ENCODE peak calls at places on chromosomes 6 and 20, in six cellular contexts. One of them, this sample, is unnamed. For H3K36me3, the result is how much of the 10 kb centered on the place peaks cover.

GRCh38 chr20:57838670-57839142 is 128.9 kb upstream of the PMEPA1 start:
- DNase-seq in CD4-positive, CD25-positive, alpha-beta regulatory T cell: no peak
- DNase-seq in esophagus squamous epithelium: no peak
- DNase-seq in BJ: no peak
- DNase-seq in MM.1S: no peak
- DNase-seq in GM23338: no peak
- DNase-seq in this sample: no peak

GRCh38 chr20:50110141-50111047 is 2.6 kb downstream of the UBE2V1 start:
- DNase-seq in CD4-positive, CD25-positive, alpha-beta regulatory T cell: peak
- DNase-seq in esophagus squamous epithelium: no peak
- DNase-seq in BJ: peak
- DNase-seq in MM.1S: peak
- DNase-seq in GM23338: no peak
- DNase-seq in this sample: no peak

GRCh38 chr6:158160932-158161539 is 7.0 kb downstream of the SERAC1 start:
- DNase-seq in CD4-positive, CD25-positive, alpha-beta regulatory T cell: no peak
- DNase-seq in esophagus squamous epithelium: no peak
- DNase-seq in BJ: no peak
- DNase-seq in MM.1S: no peak
- DNase-seq in GM23338: no peak
- DNase-seq in this sample: no peak

GRCh38 chr6:121849477-121849876 is 414.0 kb downstream of the GJA1 start:
- DNase-seq in CD4-positive, CD25-positive, alpha-beta regulatory T cell: no peak
- DNase-seq in esophagus squamous epithelium: no peak
- DNase-seq in BJ: no peak
- DNase-seq in MM.1S: peak
- DNase-seq in GM23338: peak
- DNase-seq in this sample: peak

GRCh38 chr20:58450259-58450658 is 61.2 kb downstream of the VAPB start:
- DNase-seq in CD4-positive, CD25-positive, alpha-beta regulatory T cell: no peak
- DNase-seq in esophagus squamous epithelium: no peak
- DNase-seq in BJ: peak
- DNase-seq in MM.1S: no peak
- DNase-seq in GM23338: no peak
- DNase-seq in this sample: no peak

GRCh38 chr6:42241915-42242314 is 24.3 kb upstream of the MRPS10 start:
- DNase-seq in CD4-positive, CD25-positive, alpha-beta regulatory T cell: no peak
- DNase-seq in esophagus squamous epithelium: no peak
- DNase-seq in BJ: no peak
- DNase-seq in MM.1S: no peak
- DNase-seq in GM23338: peak
- DNase-seq in this sample: no peak

GRCh38 chr6:75233097-75233615 is 10.4 kb downstream of the COX7A2 start:
- DNase-seq in CD4-positive, CD25-positive, alpha-beta regulatory T cell: no peak
- DNase-seq in esophagus squamous epithelium: no peak
- DNase-seq in BJ: no peak
- DNase-seq in MM.1S: no peak
- DNase-seq in GM23338: peak
- DNase-seq in this sample: no peak

GRCh38 chr6:132887204-132887603 is 72.8 kb downstream of the RPS12 start:
- DNase-seq in CD4-positive, CD25-positive, alpha-beta regulatory T cell: no peak
- DNase-seq in esophagus squamous epithelium: no peak
- DNase-seq in BJ: no peak
- DNase-seq in MM.1S: no peak
- DNase-seq in GM23338: no peak
- DNase-seq in this sample: no peak

GRCh38 chr6:4055420-4056041 is 23.4 kb downstream of the FAM217A start:
- DNase-seq in CD4-positive, CD25-positive, alpha-beta regulatory T cell: no peak
- DNase-seq in esophagus squamous epithelium: no peak
- DNase-seq in BJ: peak
- DNase-seq in MM.1S: peak
- DNase-seq in GM23338: no peak
- DNase-seq in this sample: peak
- H3K36me3 ChIP-seq in CD4-positive, CD25-positive, alpha-beta regulatory T cell: half or more
- H3K36me3 ChIP-seq in esophagus squamous epithelium: under half
- H3K36me3 ChIP-seq in BJ: under half
- H3K36me3 ChIP-seq in MM.1S: under half
- H3K36me3 ChIP-seq in GM23338: half or more
- H3K36me3 ChIP-seq in this sample: under half

GRCh38 chr6:30954631-30955366 is 14.0 kb downstream of the MUCL3 start:
- DNase-seq in CD4-positive, CD25-positive, alpha-beta regulatory T cell: no peak
- DNase-seq in esophagus squamous epithelium: no peak
- DNase-seq in BJ: no peak
- DNase-seq in MM.1S: no peak
- DNase-seq in GM23338: no peak
- DNase-seq in this sample: no peak
- H3K4me3 ChIP-seq in CD4-positive, CD25-positive, alpha-beta regulatory T cell: peak
- H3K4me3 ChIP-seq in esophagus squamous epithelium: peak
- H3K4me3 ChIP-seq in BJ: no peak
- H3K4me3 ChIP-seq in MM.1S: peak
- H3K4me3 ChIP-seq in GM23338: peak
- H3K4me3 ChIP-seq in this sample: no peak

DNA sequence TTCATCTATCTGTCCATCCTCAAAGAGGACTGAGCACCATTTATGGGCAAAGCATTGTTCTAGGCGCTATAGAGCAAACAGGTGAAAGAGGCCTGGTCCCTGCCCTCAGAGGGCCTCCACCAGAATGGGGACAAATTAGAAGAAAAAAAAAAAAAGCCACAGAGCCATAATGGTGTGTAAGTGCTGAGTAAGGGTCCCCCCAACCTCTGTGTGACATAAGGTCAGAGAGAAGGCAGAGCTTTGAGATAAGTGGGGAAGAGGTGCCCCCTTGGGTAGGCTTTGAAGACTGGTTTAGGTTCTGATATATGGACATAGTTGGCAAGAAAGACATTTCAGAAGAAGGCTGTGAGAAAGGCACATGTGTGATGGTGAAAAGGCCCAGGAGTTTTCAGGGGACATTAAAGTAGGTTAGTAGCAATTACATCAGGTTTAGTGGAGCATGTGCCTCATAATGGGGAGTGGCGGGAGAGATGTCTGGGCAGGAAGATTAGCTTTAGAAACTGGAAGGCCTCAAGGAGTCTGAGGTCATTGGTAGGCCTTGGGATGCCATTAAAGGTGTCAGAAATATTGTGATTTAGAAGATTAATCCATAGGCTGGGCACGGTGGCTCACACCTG is 15.3 kb upstream of the ZBTB9 start:
- DNase-seq in CD4-positive, CD25-positive, alpha-beta regulatory T cell: no peak
- DNase-seq in esophagus squamous epithelium: no peak
- DNase-seq in BJ: no peak
- DNase-seq in MM.1S: no peak
- DNase-seq in GM23338: no peak
- DNase-seq in this sample: no peak
- H3K36me3 ChIP-seq in CD4-positive, CD25-positive, alpha-beta regulatory T cell: half or more
- H3K36me3 ChIP-seq in esophagus squamous epithelium: under half
- H3K36me3 ChIP-seq in BJ: under half
- H3K36me3 ChIP-seq in MM.1S: under half
- H3K36me3 ChIP-seq in GM23338: half or more
- H3K36me3 ChIP-seq in this sample: under half

DNA sequence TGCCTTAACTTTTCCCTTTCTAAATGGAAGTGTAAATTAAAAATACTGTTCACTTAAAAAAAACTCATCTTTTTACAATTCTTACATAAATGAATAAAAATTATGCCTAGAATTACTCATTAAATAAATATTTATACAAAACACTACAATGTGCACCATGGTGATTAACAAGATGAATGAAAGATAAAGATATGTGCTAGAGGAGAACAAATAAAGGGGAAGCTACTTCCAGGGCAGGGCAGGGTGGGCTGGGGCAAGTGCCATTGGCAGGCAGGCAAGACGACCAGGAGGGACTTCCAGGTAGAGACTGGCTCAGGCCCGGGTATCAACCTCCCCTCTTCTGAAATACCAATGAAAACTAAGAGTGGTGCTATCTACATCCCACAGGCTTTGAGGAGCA is 20.4 kb downstream of the PREP start:
- DNase-seq in CD4-positive, CD25-positive, alpha-beta regulatory T cell: no peak
- DNase-seq in esophagus squamous epithelium: no peak
- DNase-seq in BJ: no peak
- DNase-seq in MM.1S: no peak
- DNase-seq in GM23338: no peak
- DNase-seq in this sample: no peak
- H3K4me3 ChIP-seq in CD4-positive, CD25-positive, alpha-beta regulatory T cell: no peak
- H3K4me3 ChIP-seq in esophagus squamous epithelium: no peak
- H3K4me3 ChIP-seq in BJ: no peak
- H3K4me3 ChIP-seq in MM.1S: no peak
- H3K4me3 ChIP-seq in GM23338: no peak
- H3K4me3 ChIP-seq in this sample: no peak

GRCh38 chr6:159777240-159777904 is 12.0 kb downstream of the TCP1 start:
- DNase-seq in CD4-positive, CD25-positive, alpha-beta regulatory T cell: no peak
- DNase-seq in esophagus squamous epithelium: no peak
- DNase-seq in BJ: no peak
- DNase-seq in MM.1S: no peak
- DNase-seq in GM23338: no peak
- DNase-seq in this sample: no peak

GRCh38 chr6:159778131-159778530 is 11.3 kb downstream of the TCP1 start:
- DNase-seq in CD4-positive, CD25-positive, alpha-beta regulatory T cell: no peak
- DNase-seq in esophagus squamous epithelium: no peak
- DNase-seq in BJ: no peak
- DNase-seq in MM.1S: no peak
- DNase-seq in GM23338: no peak
- DNase-seq in this sample: no peak

GRCh38 chr6:159766923-159767322 is 5.1 kb downstream of the ACAT2 start:
- DNase-seq in CD4-positive, CD25-positive, alpha-beta regulatory T cell: no peak
- DNase-seq in esophagus squamous epithelium: no peak
- DNase-seq in BJ: no peak
- DNase-seq in MM.1S: no peak
- DNase-seq in GM23338: no peak
- DNase-seq in this sample: no peak

GRCh38 chr6:159769470-159769869 is 7.6 kb downstream of the ACAT2 start:
- DNase-seq in CD4-positive, CD25-positive, alpha-beta regulatory T cell: no peak
- DNase-seq in esophagus squamous epithelium: no peak
- DNase-seq in BJ: no peak
- DNase-seq in MM.1S: no peak
- DNase-seq in GM23338: no peak
- DNase-seq in this sample: no peak

DNA sequence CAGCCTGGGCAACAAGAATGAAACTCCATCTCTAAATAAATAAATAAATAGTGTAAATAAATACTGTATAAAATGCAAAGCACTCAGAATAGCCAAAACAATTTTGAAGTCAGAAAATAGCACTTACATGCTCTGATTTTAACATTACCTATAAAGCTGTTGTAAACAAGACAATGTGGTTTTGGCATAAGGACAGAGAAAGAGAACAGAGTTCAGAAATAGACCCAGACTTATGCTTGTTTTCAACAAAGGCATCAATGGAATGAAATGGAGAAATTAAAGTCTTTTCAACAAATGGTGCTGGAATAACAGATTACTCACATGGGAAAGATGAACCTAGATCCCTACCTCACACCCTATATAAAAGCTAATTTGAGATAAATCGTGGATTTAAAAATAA is 10.4 kb downstream of the ACAT2 start:
- DNase-seq in CD4-positive, CD25-positive, alpha-beta regulatory T cell: no peak
- DNase-seq in esophagus squamous epithelium: no peak
- DNase-seq in BJ: no peak
- DNase-seq in MM.1S: no peak
- DNase-seq in GM23338: no peak
- DNase-seq in this sample: no peak
- H3K36me3 ChIP-seq in CD4-positive, CD25-positive, alpha-beta regulatory T cell: under half
- H3K36me3 ChIP-seq in esophagus squamous epithelium: under half
- H3K36me3 ChIP-seq in BJ: under half
- H3K36me3 ChIP-seq in MM.1S: under half
- H3K36me3 ChIP-seq in GM23338: half or more
- H3K36me3 ChIP-seq in this sample: under half

GRCh38 chr6:116511424-116512131 is at the start of gene CALHM5:
- DNase-seq in CD4-positive, CD25-positive, alpha-beta regulatory T cell: no peak
- DNase-seq in esophagus squamous epithelium: no peak
- DNase-seq in BJ: peak
- DNase-seq in MM.1S: peak
- DNase-seq in GM23338: peak
- DNase-seq in this sample: peak
- H3K4me3 ChIP-seq in CD4-positive, CD25-positive, alpha-beta regulatory T cell: no peak
- H3K4me3 ChIP-seq in esophagus squamous epithelium: peak
- H3K4me3 ChIP-seq in BJ: peak
- H3K4me3 ChIP-seq in MM.1S: peak
- H3K4me3 ChIP-seq in GM23338: no peak
- H3K4me3 ChIP-seq in this sample: no peak

This sample was measured in kidney epithelial cell.